ENCODE peak calls at places on chromosomes 3 and 15, in five cellular contexts. W is neural progenitor cell, N is BE2C, T is sigmoid colon, R is dorsolateral prefrontal cortex. I is an unnamed sample.

GRCh38 chr3:192888121-192888520 is 29.5 kb downstream of the MB21D2 start:
- DNase-seq in R (no peak), W (no peak), T (no peak), N (no peak), I (no peak)

GRCh38 chr3:50340404-50341329 is at the start of gene RASSF1:
- DNase-seq in R (no peak), N (no peak), W (peak; percentile 51), T (peak; percentile 92), I (peak; percentile 31)

GRCh38 chr3:37456270-37456708 is 281.9 kb upstream of the LRRFIP2 start:
- DNase-seq in T (peak; percentile 93), W (no peak), R (peak; percentile 26), N (peak; percentile 30), I (no peak)

GRCh38 chr3:185144784-185145183 is 8.1 kb downstream of the C3orf70 start:
- DNase-seq in W (no peak), N (no peak), R (no peak), T (no peak), I (no peak)

GRCh38 chr15:74937226-74937601 is 659 bp downstream of the COX5A start:
- DNase-seq in W (no peak), T (no peak), R (no peak), N (no peak), I (peak; percentile 60)

GRCh38 chr15:90412356-90413194 is 24.5 kb downstream of the IQGAP1 start:
- DNase-seq in W (no peak), T (no peak), N (no peak), R (no peak), I (no peak)

GRCh38 chr3:177287231-177287630 is 89.9 kb upstream of the TBL1XR1 start:
- DNase-seq in N (no peak), R (no peak), W (no peak), T (no peak), I (no peak)

GRCh38 chr3:52454235-52454937 is 545 bp upstream of the TNNC1 start:
- DNase-seq in R (no peak), T (no peak), W (no peak), N (no peak), I (no peak)

GRCh38 chr15:68385240-68385561 is 46.8 kb downstream of the ITGA11 start:
- DNase-seq in W (no peak), R (no peak), T (peak; percentile 21), N (peak; percentile 1), I (no peak)

GRCh38 chr3:58962816-58963215 is 87.0 kb downstream of the CFAP20DC start:
- DNase-seq in R (no peak), T (no peak), W (no peak), N (no peak), I (no peak)

GRCh38 chr3:58962040-58962651 is 87.7 kb downstream of the CFAP20DC start:
- DNase-seq in R (no peak), T (no peak), W (no peak), N (no peak), I (no peak)

GRCh38 chr3:58965870-58966269 is 84.0 kb downstream of the CFAP20DC start:
- DNase-seq in N (no peak), W (no peak), R (no peak), T (no peak), I (no peak)

GRCh38 chr3:58963928-58964497 is 85.8 kb downstream of the CFAP20DC start:
- DNase-seq in R (no peak), T (no peak), W (no peak), N (no peak), I (no peak)
- H3K4me3 ChIP-seq in R (no peak overlapping the region), T (no peak overlapping the region), W (no peak overlapping the region), N (no peak overlapping the region), I (no peak overlapping the region)

GRCh38 chr3:150238995-150239612 is 169.0 kb upstream of the TSC22D2 start:
- DNase-seq in R (no peak), T (no peak), W (peak; percentile 63), N (no peak), I (peak; percentile 73)

GRCh38 chr3:150239764-150240163 is 168.3 kb upstream of the TSC22D2 start:
- DNase-seq in W (no peak), R (no peak), N (no peak), T (no peak), I (no peak)

GRCh38 chr3:150236683-150237082 is 171.4 kb upstream of the TSC22D2 start:
- DNase-seq in R (no peak), T (no peak), N (no peak), W (no peak), I (no peak)

GRCh38 chr3:150237490-150237889 is 170.6 kb upstream of the TSC22D2 start:
- DNase-seq in T (peak; percentile 72), R (no peak), W (no peak), N (no peak), I (no peak)

GRCh38 chr3:150238043-150238802 is 169.9 kb upstream of the TSC22D2 start:
- DNase-seq in R (no peak), T (no peak), W (no peak), N (no peak), I (no peak)
- H3K4me3 ChIP-seq in R (no peak overlapping the region), T (no peak overlapping the region), W (no peak overlapping the region), N (no peak overlapping the region), I (no peak overlapping the region)

DNA sequence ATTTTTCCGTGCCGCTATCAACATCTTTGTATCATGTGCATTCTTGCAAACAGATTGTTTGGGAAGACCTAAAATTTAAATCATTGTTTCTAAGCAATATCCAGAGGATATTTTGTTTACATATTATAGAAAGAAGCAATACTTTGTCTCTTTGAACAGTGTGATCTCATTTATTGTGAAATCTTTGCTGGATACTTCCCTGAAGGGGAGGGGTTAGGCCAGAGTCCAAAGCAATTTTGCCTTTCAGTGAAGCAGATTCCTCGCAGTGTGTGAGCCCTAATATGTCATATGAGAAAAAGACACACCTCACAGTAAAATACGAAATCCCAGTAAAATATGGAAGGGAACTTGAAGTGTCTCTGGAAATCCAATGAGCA is 158.7 kb upstream of the SLCO3A1 start:
- DNase-seq in N (no peak), T (peak; percentile 85), R (no peak), W (no peak), I (no peak)
- H3K4me3 ChIP-seq in N (no peak overlapping the region), T (peak overlapping the region; percentile 33), R (no peak overlapping the region), W (no peak overlapping the region), I (no peak overlapping the region)

DNA sequence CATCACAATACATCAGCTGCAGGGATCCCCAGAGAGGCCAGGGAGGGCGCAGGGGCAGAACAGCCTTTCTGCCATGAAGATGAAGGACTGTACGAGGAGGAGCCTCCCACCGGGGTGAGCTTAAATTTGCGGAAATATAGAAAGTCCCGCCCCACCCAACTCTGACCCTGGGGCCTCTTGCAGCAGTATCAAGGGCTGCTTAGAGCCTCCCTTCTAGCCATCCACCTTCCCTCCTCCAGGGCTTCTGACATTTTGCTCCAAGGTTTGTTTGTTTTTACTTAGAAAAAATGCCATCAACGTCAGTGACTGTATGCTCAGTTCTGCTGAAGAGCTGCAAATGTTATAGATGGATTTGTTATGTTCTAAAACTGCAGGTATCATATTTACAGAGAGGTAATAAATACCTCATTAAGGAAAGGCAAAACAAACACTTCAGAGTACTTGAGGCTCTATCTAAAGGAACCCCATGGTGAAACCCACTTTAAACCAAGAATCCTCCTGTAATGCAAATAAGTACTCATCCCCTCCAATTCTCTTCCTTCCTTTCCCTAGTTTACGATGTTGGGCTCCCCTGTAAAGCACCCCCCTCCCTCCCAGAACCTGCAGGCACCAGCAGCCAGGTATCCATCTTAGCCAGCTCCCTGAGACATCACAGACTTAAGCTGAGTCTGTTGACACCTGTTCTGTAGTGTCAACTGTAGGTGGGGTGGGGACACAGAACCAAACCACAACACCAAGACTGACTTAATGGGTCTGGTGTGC is 30.5 kb downstream of the RFTN1 start:
- DNase-seq in R (no peak), N (no peak), W (no peak), T (no peak), I (no peak)
- H3K4me3 ChIP-seq in R (no peak overlapping the region), N (no peak overlapping the region), W (no peak overlapping the region), T (no peak overlapping the region), I (no peak overlapping the region)